ENCODE peak calls at places on chromosomes 12 and 14, in seven cellular contexts. J is memory B cell, P is activated B cell treated with CpG ODN at 0.5 μM for 24 hours, E is ACHN, I is H54, O is HepG2, A is ascending aorta. V is an unnamed sample.

GRCh38 chr12:31325524-31325875 is 450 bp downstream of the SINHCAF start:
- DNase-seq in O (no peak), J (no peak), I (no peak), A (no peak), P (no peak), E (no peak), V (peak)

GRCh38 chr14:65336191-65336591 is 76.3 kb upstream of the FUT8 start:
- DNase-seq in P (no peak), I (no peak), J (no peak), E (no peak), A (no peak), O (no peak), V (no peak)

GRCh38 chr12:43151406-43152080 is 400.5 kb downstream of the ADAMTS20 start:
- DNase-seq in I (no peak), O (no peak), J (no peak), A (no peak), E (no peak), P (no peak), V (no peak)

GRCh38 chr12:54357802-54358619 is 6.3 kb downstream of the GPR84 start:
- DNase-seq in J (no peak), E (peak), O (no peak), A (no peak), I (no peak), P (no peak), V (no peak)

GRCh38 chr14:104687601-104688504 is 1.6 kb upstream of the INF2 start:
- DNase-seq in E (peak), J (no peak), P (no peak), A (no peak), I (peak), O (peak), V (no peak)

GRCh38 chr14:74627071-74627470 is 15.0 kb upstream of the LTBP2 start:
- DNase-seq in P (no peak), J (no peak), E (no peak), I (no peak), A (no peak), O (no peak), V (no peak)

GRCh38 chr14:50846171-50846880 is 15.4 kb upstream of the NIN start:
- DNase-seq in O (no peak), I (peak), A (no peak), E (peak), P (no peak), J (no peak), V (no peak)

GRCh38 chr12:66118240-66118891 is 12.2 kb downstream of the LLPH start:
- DNase-seq in I (peak), O (no peak), A (no peak), J (no peak), P (no peak), E (peak), V (no peak)

GRCh38 chr12:49037111-49037946 is 18.8 kb upstream of the PRKAG1 start:
- DNase-seq in P (no peak), O (no peak), I (no peak), A (no peak), E (no peak), J (no peak), V (no peak)

GRCh38 chr12:95984685-95985084 is 11.5 kb downstream of the HAL start:
- DNase-seq in P (no peak), E (no peak), J (no peak), O (no peak), I (no peak), A (no peak), V (no peak)

GRCh38 chr12:54428050-54429013 is 9.3 kb upstream of the ITGA5 start:
- DNase-seq in E (no peak), A (peak), J (no peak), P (no peak), O (no peak), I (peak), V (no peak)

GRCh38 chr12:58883576-58884334 is 36.5 kb downstream of the LRIG3 start:
- DNase-seq in P (no peak), E (no peak), I (no peak), J (no peak), A (no peak), O (no peak), V (no peak)

GRCh38 chr14:59187802-59188460 is 536 bp upstream of the DAAM1 start:
- DNase-seq in O (no peak), I (no peak), J (no peak), A (no peak), E (peak), P (no peak), V (no peak)

GRCh38 chr12:59151243-59151642 is 230.9 kb upstream of the LRIG3 start:
- DNase-seq in O (no peak), J (no peak), A (no peak), P (no peak), I (no peak), E (no peak), V (no peak)

GRCh38 chr12:57479376-57480115 is at the start of gene ARHGAP9:
- DNase-seq in P (peak), A (no peak), J (peak), E (no peak), O (no peak), I (no peak), V (no peak)

GRCh38 chr12:26845057-26845666 is 12.2 kb upstream of the ITPR2 start:
- DNase-seq in O (peak), P (no peak), J (no peak), A (no peak), E (peak), I (no peak), V (no peak)

GRCh38 chr14:100664841-100665425 is 61.8 kb upstream of the DLK1 start:
- DNase-seq in O (no peak), P (no peak), I (no peak), J (no peak), E (no peak), A (no peak), V (no peak)

GRCh38 chr14:35385042-35385839 is 19.3 kb downstream of the NFKBIA start:
- DNase-seq in E (peak), O (peak), A (peak), P (no peak), J (no peak), I (peak), V (no peak)

GRCh38 chr12:31388713-31389112 is 62.8 kb upstream of the SINHCAF start:
- DNase-seq in J (no peak), P (no peak), A (no peak), O (no peak), I (no peak), E (no peak), V (no peak)

GRCh38 chr14:21300892-21301291 is 21.0 kb downstream of the RPGRIP1 start:
- DNase-seq in J (peak), I (no peak), E (peak), O (no peak), P (peak), A (no peak), V (no peak)

GRCh38 chr12:100955139-100955538 is 160.6 kb downstream of the ANO4 start:
- DNase-seq in O (peak), I (peak), A (peak), P (no peak), E (peak), J (no peak), V (no peak)

GRCh38 chr14:93320489-93320888 is 12.3 kb downstream of the BTBD7 start:
- DNase-seq in J (no peak), I (no peak), A (no peak), E (no peak), O (no peak), P (no peak), V (no peak)

GRCh38 chr12:45959728-45960127 is 30.6 kb downstream of the SCAF11 start:
- DNase-seq in E (no peak), O (no peak), P (no peak), I (no peak), A (no peak), J (no peak), V (no peak)

GRCh38 chr12:24728366-24728765 is 220.5 kb downstream of the BCAT1 start:
- DNase-seq in I (no peak), P (no peak), E (peak), J (no peak), A (no peak), O (peak), V (no peak)

GRCh38 chr12:109085590-109085989 is 7.7 kb downstream of the ALKBH2 start:
- DNase-seq in I (no peak), P (no peak), E (no peak), O (no peak), A (no peak), J (no peak), V (no peak)

GRCh38 chr12:1171657-1172056 is 180.6 kb downstream of the ERC1 start:
- DNase-seq in J (no peak), I (no peak), P (no peak), O (no peak), A (no peak), E (no peak), V (no peak)

GRCh38 chr12:65238609-65239008 is 39.9 kb upstream of the MSRB3 start:
- DNase-seq in I (no peak), O (no peak), P (no peak), J (no peak), E (no peak), A (no peak), V (no peak)

GRCh38 chr12:33752854-33753253 is 269.4 kb upstream of the ALG10 start:
- DNase-seq in P (no peak), E (no peak), I (no peak), J (no peak), O (no peak), A (no peak), V (no peak)

GRCh38 chr12:77299910-77300772 is 234.8 kb upstream of the E2F7 start:
- DNase-seq in E (peak), I (no peak), P (no peak), A (no peak), O (no peak), J (no peak), V (no peak)

GRCh38 chr14:39320318-39320717 is 86.6 kb downstream of the MIA2 start:
- DNase-seq in J (no peak), I (no peak), P (no peak), E (no peak), O (no peak), A (no peak), V (no peak)

GRCh38 chr12:95615735-95616134 is 64.5 kb upstream of the USP44 start:
- DNase-seq in J (no peak), P (no peak), E (no peak), I (no peak), A (no peak), O (no peak), V (no peak)

GRCh38 chr12:46918631-46919030 is 92.8 kb upstream of the SLC38A4 start:
- DNase-seq in P (no peak), J (no peak), E (no peak), O (no peak), I (no peak), A (no peak), V (no peak)

GRCh38 chr14:44279357-44279756 is 227.7 kb downstream of the FSCB start:
- DNase-seq in I (no peak), A (no peak), E (peak), O (no peak), P (no peak), J (no peak), V (no peak)

GRCh38 chr14:23377873-23378563 is 1.2 kb downstream of the CMTM5 start:
- DNase-seq in O (no peak), A (no peak), I (no peak), E (no peak), P (no peak), J (no peak), V (no peak)

GRCh38 chr14:90388437-90388836 is 8.4 kb upstream of the CALM1 start:
- DNase-seq in E (peak), P (no peak), J (no peak), O (no peak), A (no peak), I (peak), V (no peak)

GRCh38 chr12:20194171-20194570 is 174.2 kb upstream of the PDE3A start:
- DNase-seq in J (no peak), E (peak), O (no peak), P (no peak), A (no peak), I (no peak), V (no peak)

GRCh38 chr12:12562016-12562483 is 613 bp downstream of the DUSP16 start:
- DNase-seq in P (peak), J (peak), A (no peak), I (no peak), O (no peak), E (peak), V (peak)

GRCh38 chr12:101923049-101923718 is 45.8 kb downstream of the DRAM1 start:
- DNase-seq in O (no peak), P (no peak), A (no peak), I (no peak), E (no peak), J (no peak), V (no peak)

GRCh38 chr14:75205586-75205985 is 29.2 kb upstream of the TMED10 start:
- DNase-seq in A (no peak), O (no peak), I (no peak), J (no peak), E (no peak), P (no peak), V (no peak)

V was measured in GM12892.